ENCODE peak calls at places on chromosome 5, in four cellular contexts. One of them, this sample, is unnamed.

GRCh38 chr5:157816682-157817268 is 42.2 kb downstream of the CLINT1 start:
- DNase-seq in Right ventricle myocardium superior: no peak
- DNase-seq in neuronal stem cell: no peak
- DNase-seq in HT1080: no peak
- DNase-seq in this sample: no peak

GRCh38 chr5:139392678-139393496 is 2.0 kb downstream of the PROB1 start:
- DNase-seq in neuronal stem cell: no peak
- DNase-seq in HT1080: no peak
- DNase-seq in Right ventricle myocardium superior: peak
- DNase-seq in this sample: peak

GRCh38 chr5:128015978-128016377 is 67.6 kb upstream of the SLC12A2 start:
- DNase-seq in Right ventricle myocardium superior: no peak
- DNase-seq in neuronal stem cell: no peak
- DNase-seq in HT1080: no peak
- DNase-seq in this sample: no peak

GRCh38 chr5:59746261-59746765 is 147.2 kb downstream of the PDE4D start:
- DNase-seq in Right ventricle myocardium superior: no peak
- DNase-seq in neuronal stem cell: no peak
- DNase-seq in HT1080: peak
- DNase-seq in this sample: no peak

GRCh38 chr5:30698217-30698616 is 495.3 kb upstream of the CDH6 start:
- DNase-seq in Right ventricle myocardium superior: no peak
- DNase-seq in HT1080: no peak
- DNase-seq in neuronal stem cell: no peak
- DNase-seq in this sample: no peak

GRCh38 chr5:122142480-122142879 is 13.1 kb downstream of the ZNF474 start:
- DNase-seq in HT1080: peak
- DNase-seq in Right ventricle myocardium superior: no peak
- DNase-seq in neuronal stem cell: no peak
- DNase-seq in this sample: no peak

GRCh38 chr5:66164044-66164790 is 20.1 kb downstream of the SREK1 start:
- DNase-seq in neuronal stem cell: no peak
- DNase-seq in Right ventricle myocardium superior: no peak
- DNase-seq in HT1080: no peak
- DNase-seq in this sample: no peak

GRCh38 chr5:115484368-115484767 is 60.2 kb downstream of the FEM1C start:
- DNase-seq in Right ventricle myocardium superior: no peak
- DNase-seq in neuronal stem cell: no peak
- DNase-seq in HT1080: no peak
- DNase-seq in this sample: no peak

GRCh38 chr5:124453221-124454032 is 293.0 kb downstream of the ZNF608 start:
- DNase-seq in Right ventricle myocardium superior: no peak
- DNase-seq in HT1080: peak
- DNase-seq in neuronal stem cell: no peak
- DNase-seq in this sample: no peak

GRCh38 chr5:180136661-180137381 is 65.3 kb upstream of the RNF130 start:
- DNase-seq in neuronal stem cell: no peak
- DNase-seq in HT1080: no peak
- DNase-seq in Right ventricle myocardium superior: no peak
- DNase-seq in this sample: no peak